ENCODE peak calls at places on chromosomes 13 and 19, in six cellular contexts. N is GM12878, G is HepG2, F is HCT116, E is H1, L is K562. R is an unnamed sample.
A peak's percentile ranks its signal among the peaks of the same experiment; 100 is the strongest.

GRCh38 chr19:35404879-35405622 is 34.2 kb downstream of the GPR42 start:
- DNase-seq in E (no peak), N (peak; percentile 95), G (peak; percentile 70), F (no peak), L (peak; percentile 41), R (peak; percentile 70)

GRCh38 chr19:1720237-1720636 is 33.1 kb upstream of the ONECUT3 start:
- DNase-seq in G (no peak), E (peak; percentile 55), F (no peak), L (no peak), N (no peak), R (no peak)

GRCh38 chr19:47112166-47112663 is 1.4 kb downstream of the ZC3H4 start:
- DNase-seq in L (peak; percentile 84), E (peak; percentile 81), N (no peak), G (peak; percentile 81), F (no peak), R (no peak)

GRCh38 chr19:44955500-44956439 is 590 bp downstream of the CLPTM1 start:
- DNase-seq in F (no peak), G (no peak), N (no peak), L (peak; percentile 18), E (no peak), R (no peak)

GRCh38 chr19:43699506-43700367 is 16.1 kb upstream of the IRGC start:
- DNase-seq in L (no peak), N (no peak), F (no peak), E (peak; percentile 78), G (no peak), R (peak; percentile 23)

GRCh38 chr13:39452412-39452811 is 150.6 kb downstream of the LHFPL6 start:
- DNase-seq in E (no peak), N (no peak), F (no peak), L (no peak), G (no peak), R (no peak)

GRCh38 chr13:98941536-98941935 is 36.3 kb downstream of the DOCK9 start:
- DNase-seq in N (no peak), L (no peak), G (no peak), F (no peak), E (no peak), R (no peak)

GRCh38 chr13:109401307-109401706 is 385.1 kb downstream of the IRS2 start:
- DNase-seq in N (no peak), G (no peak), L (no peak), F (no peak), E (no peak), R (no peak)

GRCh38 chr19:48490980-48491792 is 20.4 kb downstream of the LMTK3 start:
- DNase-seq in E (peak; percentile 87), N (no peak), F (peak; percentile 71), G (no peak), L (peak; percentile 96), R (no peak)

GRCh38 chr19:44807652-44808462 is 1.0 kb upstream of the BCAM start:
- DNase-seq in N (no peak), L (peak; percentile 78), E (no peak), G (peak; percentile 77), F (peak; percentile 55), R (no peak)

GRCh38 chr13:112713517-112714253 is 23.8 kb downstream of the ATP11A start:
- DNase-seq in F (no peak), L (no peak), N (no peak), E (no peak), G (no peak), R (no peak)

GRCh38 chr19:13841339-13842293 is 35.3 kb upstream of the NANOS3 start:
- DNase-seq in L (no peak), N (no peak), G (no peak), F (no peak), E (no peak), R (no peak)

GRCh38 chr13:99459101-99459500 is 42.2 kb upstream of the TM9SF2 start:
- DNase-seq in F (no peak), L (peak; percentile 42), E (no peak), N (no peak), G (peak; percentile 20), R (no peak)

GRCh38 chr19:49130325-49130724 is 11.0 kb downstream of the PPFIA3 start:
- DNase-seq in G (no peak), N (no peak), E (no peak), L (no peak), F (no peak), R (no peak)

GRCh38 chr13:99218969-99219368 is 18.3 kb downstream of the UBAC2 start:
- DNase-seq in G (no peak), L (no peak), E (no peak), N (peak; percentile 62), F (no peak), R (no peak)

GRCh38 chr19:51696606-51697005 is 3.5 kb downstream of the SPACA6 start:
- DNase-seq in F (no peak), N (no peak), E (no peak), G (no peak), L (no peak), R (no peak)

GRCh38 chr19:46776927-46777911 is 11.2 kb downstream of the SLC1A5 start:
- DNase-seq in L (peak; percentile 79), F (no peak), E (peak; percentile 79), N (no peak), G (no peak), R (no peak)

GRCh38 chr13:33876716-33877394 is 58.9 kb downstream of the RFC3 start:
- DNase-seq in G (no peak), N (no peak), F (no peak), E (no peak), L (no peak), R (no peak)

GRCh38 chr13:113565526-113566226 is 18.9 kb upstream of the TFDP1 start:
- DNase-seq in F (no peak), N (no peak), L (no peak), E (peak; percentile 37), G (no peak), R (no peak)

GRCh38 chr13:20796791-20797513 is 23.2 kb upstream of the EEF1AKMT1 start:
- DNase-seq in N (no peak), L (no peak), E (no peak), F (no peak), G (no peak), R (no peak)

GRCh38 chr13:40060318-40061007 is 405.0 kb downstream of the COG6 start:
- DNase-seq in L (no peak), E (no peak), N (peak; percentile 97), F (no peak), G (no peak), R (no peak)

GRCh38 chr13:109584844-109585361 is 201.5 kb downstream of the IRS2 start:
- DNase-seq in F (no peak), L (no peak), G (no peak), E (no peak), N (no peak), R (no peak)

GRCh38 chr19:3196933-3197205 is 11.1 kb downstream of the NCLN start:
- DNase-seq in G (no peak), F (no peak), L (no peak), E (no peak), N (no peak), R (no peak)
- TF ChIP-seq ZNF274 in G (no peak), F (no peak), L (no peak), E (no peak), N (no peak), R (no peak)

GRCh38 chr13:106530209-106530906 is 5.1 kb downstream of the EFNB2 start:
- DNase-seq in E (no peak), G (no peak), N (no peak), L (no peak), F (no peak), R (no peak)

GRCh38 chr13:106530907-106531520 is 4.4 kb downstream of the EFNB2 start:
- DNase-seq in N (no peak), L (no peak), F (no peak), E (no peak), G (no peak), R (no peak)

GRCh38 chr13:106528711-106529414 is 6.6 kb downstream of the EFNB2 start:
- DNase-seq in L (no peak), F (no peak), G (no peak), N (no peak), E (no peak), R (no peak)

GRCh38 chr13:106527806-106528205 is 7.7 kb downstream of the EFNB2 start:
- DNase-seq in E (no peak), L (no peak), F (no peak), G (no peak), N (no peak), R (no peak)

GRCh38 chr13:106529415-106530208 is 5.8 kb downstream of the EFNB2 start:
- DNase-seq in L (no peak), G (no peak), N (no peak), E (no peak), F (no peak), R (no peak)
- H3K9ac ChIP-seq in L (no peak overlapping the region), G (no peak overlapping the region), N (no peak overlapping the region), E (no peak overlapping the region), F (no peak overlapping the region), R (no peak overlapping the region)

DNA sequence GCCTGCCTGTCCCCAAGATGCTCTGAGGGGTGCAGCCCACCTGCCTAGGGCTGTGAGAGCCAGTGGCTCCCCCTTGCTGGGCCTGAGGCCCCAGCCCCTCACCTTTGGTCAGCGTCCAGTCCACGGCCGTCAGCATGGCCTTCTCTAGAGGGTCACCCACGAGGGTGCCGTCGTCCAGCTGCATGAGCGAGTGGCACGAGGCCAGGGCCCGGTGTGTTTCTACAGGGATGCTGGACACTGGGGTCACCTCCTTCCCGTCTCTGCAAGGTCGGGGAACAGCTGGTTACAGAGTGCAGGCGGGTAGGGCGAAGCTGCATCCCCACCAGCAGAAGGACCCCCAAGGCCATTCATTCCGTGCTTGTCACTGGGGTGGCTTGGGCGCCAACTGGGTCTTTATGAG is 9.0 kb downstream of the ATP13A1 start:
- DNase-seq in G (no peak), F (no peak), L (peak; percentile 2), E (no peak), N (no peak), R (no peak)
- H3K36me3 ChIP-seq in G (peaks cover 69% of the 10 kb centered on the region), F (peaks cover 54% of the 10 kb centered on the region), L (peaks cover 98% of the 10 kb centered on the region), E (peaks cover 91% of the 10 kb centered on the region), N (peaks cover 79% of the 10 kb centered on the region), R (peaks cover 99% of the 10 kb centered on the region)

DNA sequence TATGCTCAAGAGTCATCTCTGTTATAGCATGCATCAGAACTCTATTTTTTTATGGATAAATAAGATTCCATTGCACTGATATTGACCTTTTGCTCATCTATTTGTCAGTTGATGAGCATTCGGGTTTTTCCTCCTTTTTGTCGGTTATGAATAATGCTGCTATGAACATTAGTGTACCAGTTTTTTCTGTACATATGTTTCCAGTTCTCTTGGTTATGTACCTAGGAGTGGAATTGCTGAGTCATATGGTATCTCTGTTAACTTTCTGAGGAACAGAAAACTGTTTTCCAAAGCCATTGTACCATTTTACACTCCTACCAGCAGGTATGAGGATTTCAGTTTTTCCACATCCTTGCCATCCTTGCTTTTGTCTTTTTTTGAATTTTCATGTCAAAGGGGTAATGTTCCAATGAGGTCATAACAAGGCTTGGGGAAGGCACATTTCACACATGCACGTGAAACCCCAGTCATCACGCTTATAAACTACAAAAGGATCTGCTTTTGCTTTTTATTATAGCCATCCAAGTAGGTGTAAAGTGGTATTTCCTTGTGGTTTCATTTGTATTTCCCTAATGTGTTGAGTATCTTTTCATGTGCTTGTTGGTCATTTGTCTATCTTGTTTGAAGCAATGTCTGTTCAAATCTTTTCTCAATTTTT is 14.6 kb downstream of the KBTBD7 start:
- DNase-seq in G (no peak), F (no peak), E (no peak), N (no peak), L (no peak), R (no peak)
- TF ChIP-seq ZNF274 in G (no peak), F (no peak), E (no peak), N (no peak), L (no peak), R (no peak)

R was measured in NT2/D1.